ENCODE peak calls at places on chromosomes 3 and 15, in six cellular contexts. One of them, this sample, is unnamed.

GRCh38 chr3:185507883-185508282 is 9.0 kb upstream of the TMEM41A start:
- DNase-seq in CD8-positive, alpha-beta T cell: no peak
- DNase-seq in right lobe of liver: no peak
- DNase-seq in suprapubic skin: no peak
- DNase-seq in psoas muscle: no peak
- DNase-seq in GM23248: no peak
- DNase-seq in this sample: no peak

GRCh38 chr15:74978503-74978902 is 16.9 kb upstream of the SCAMP5 start:
- DNase-seq in CD8-positive, alpha-beta T cell: no peak
- DNase-seq in right lobe of liver: no peak
- DNase-seq in suprapubic skin: no peak
- DNase-seq in psoas muscle: no peak
- DNase-seq in GM23248: peak; percentile 66
- DNase-seq in this sample: no peak

GRCh38 chr3:18667552-18667951 is 242.4 kb upstream of the SATB1 start:
- DNase-seq in CD8-positive, alpha-beta T cell: no peak
- DNase-seq in right lobe of liver: no peak
- DNase-seq in suprapubic skin: no peak
- DNase-seq in psoas muscle: no peak
- DNase-seq in GM23248: no peak
- DNase-seq in this sample: no peak

GRCh38 chr3:183123891-183124290 is 24.6 kb upstream of the MCCC1 start:
- DNase-seq in CD8-positive, alpha-beta T cell: no peak
- DNase-seq in right lobe of liver: no peak
- DNase-seq in suprapubic skin: no peak
- DNase-seq in psoas muscle: no peak
- DNase-seq in GM23248: no peak
- DNase-seq in this sample: no peak

GRCh38 chr3:58120075-58120812 is 90.5 kb downstream of the DNASE1L3 start:
- DNase-seq in CD8-positive, alpha-beta T cell: no peak
- DNase-seq in right lobe of liver: peak; percentile 63
- DNase-seq in suprapubic skin: no peak
- DNase-seq in psoas muscle: no peak
- DNase-seq in GM23248: no peak
- DNase-seq in this sample: peak; percentile 17

GRCh38 chr3:119240101-119240581 is 537 bp downstream of the B4GALT4 start:
- DNase-seq in CD8-positive, alpha-beta T cell: no peak
- DNase-seq in right lobe of liver: peak; percentile 69
- DNase-seq in suprapubic skin: no peak
- DNase-seq in psoas muscle: peak; percentile 21
- DNase-seq in GM23248: peak; percentile 39
- DNase-seq in this sample: no peak

GRCh38 chr15:40229956-40230355 is 8.9 kb upstream of the PAK6 start:
- DNase-seq in CD8-positive, alpha-beta T cell: no peak
- DNase-seq in right lobe of liver: no peak
- DNase-seq in suprapubic skin: no peak
- DNase-seq in psoas muscle: no peak
- DNase-seq in GM23248: no peak
- DNase-seq in this sample: no peak

GRCh38 chr3:64266065-64266874 is 41.0 kb upstream of the PRICKLE2 start:
- DNase-seq in CD8-positive, alpha-beta T cell: no peak
- DNase-seq in right lobe of liver: no peak
- DNase-seq in suprapubic skin: no peak
- DNase-seq in psoas muscle: no peak
- DNase-seq in GM23248: peak; percentile 92
- DNase-seq in this sample: no peak

GRCh38 chr3:133888739-133889340 is 6.8 kb downstream of the RAB6B start:
- DNase-seq in CD8-positive, alpha-beta T cell: no peak
- DNase-seq in right lobe of liver: no peak
- DNase-seq in suprapubic skin: no peak
- DNase-seq in psoas muscle: no peak
- DNase-seq in GM23248: no peak
- DNase-seq in this sample: no peak

GRCh38 chr3:152396867-152397266 is 128.1 kb downstream of the MBNL1 start:
- DNase-seq in CD8-positive, alpha-beta T cell: no peak
- DNase-seq in right lobe of liver: no peak
- DNase-seq in suprapubic skin: no peak
- DNase-seq in psoas muscle: no peak
- DNase-seq in GM23248: peak; percentile 25
- DNase-seq in this sample: no peak

GRCh38 chr15:83694030-83694429 is 40.1 kb downstream of the ADAMTSL3 start:
- DNase-seq in CD8-positive, alpha-beta T cell: no peak
- DNase-seq in right lobe of liver: no peak
- DNase-seq in suprapubic skin: no peak
- DNase-seq in psoas muscle: no peak
- DNase-seq in GM23248: no peak
- DNase-seq in this sample: no peak

GRCh38 chr15:40248006-40248783 is 9.3 kb downstream of the PAK6 start:
- DNase-seq in CD8-positive, alpha-beta T cell: no peak
- DNase-seq in right lobe of liver: no peak
- DNase-seq in suprapubic skin: peak; percentile 56
- DNase-seq in psoas muscle: no peak
- DNase-seq in GM23248: no peak
- DNase-seq in this sample: peak; percentile 68

GRCh38 chr3:32374788-32375595 is 16.7 kb upstream of the CMTM7 start:
- DNase-seq in CD8-positive, alpha-beta T cell: peak; percentile 40
- DNase-seq in right lobe of liver: no peak
- DNase-seq in suprapubic skin: peak; percentile 71
- DNase-seq in psoas muscle: no peak
- DNase-seq in GM23248: peak; percentile 70
- DNase-seq in this sample: no peak

GRCh38 chr3:100777271-100777670 is 68.0 kb downstream of the TFG start:
- DNase-seq in CD8-positive, alpha-beta T cell: no peak
- DNase-seq in right lobe of liver: no peak
- DNase-seq in suprapubic skin: no peak
- DNase-seq in psoas muscle: no peak
- DNase-seq in GM23248: peak; percentile 83
- DNase-seq in this sample: no peak

GRCh38 chr3:192831111-192831644 is 86.5 kb downstream of the MB21D2 start:
- DNase-seq in CD8-positive, alpha-beta T cell: no peak
- DNase-seq in right lobe of liver: no peak
- DNase-seq in suprapubic skin: no peak
- DNase-seq in psoas muscle: no peak
- DNase-seq in GM23248: peak; percentile 95
- DNase-seq in this sample: no peak

GRCh38 chr15:33910741-33911140 is 57.6 kb upstream of the CHRM5 start:
- DNase-seq in CD8-positive, alpha-beta T cell: no peak
- DNase-seq in right lobe of liver: no peak
- DNase-seq in suprapubic skin: no peak
- DNase-seq in psoas muscle: no peak
- DNase-seq in GM23248: peak; percentile 75
- DNase-seq in this sample: no peak

GRCh38 chr15:65312400-65312916 is 8.0 kb downstream of the RNU5B-1 start:
- DNase-seq in CD8-positive, alpha-beta T cell: no peak
- DNase-seq in right lobe of liver: peak; percentile 83
- DNase-seq in suprapubic skin: no peak
- DNase-seq in psoas muscle: no peak
- DNase-seq in GM23248: no peak
- DNase-seq in this sample: no peak

GRCh38 chr3:58336135-58336882 is 3.6 kb downstream of the PXK start:
- DNase-seq in CD8-positive, alpha-beta T cell: no peak
- DNase-seq in right lobe of liver: no peak
- DNase-seq in suprapubic skin: no peak
- DNase-seq in psoas muscle: no peak
- DNase-seq in GM23248: peak; percentile 92
- DNase-seq in this sample: no peak

GRCh38 chr15:47762621-47763020 is 45.3 kb downstream of the SEMA6D start:
- DNase-seq in CD8-positive, alpha-beta T cell: no peak
- DNase-seq in right lobe of liver: no peak
- DNase-seq in suprapubic skin: no peak
- DNase-seq in psoas muscle: no peak
- DNase-seq in GM23248: no peak
- DNase-seq in this sample: no peak

GRCh38 chr3:56219894-56220805 is 248.1 kb downstream of the ERC2 start:
- DNase-seq in CD8-positive, alpha-beta T cell: no peak
- DNase-seq in right lobe of liver: no peak
- DNase-seq in suprapubic skin: no peak
- DNase-seq in psoas muscle: no peak
- DNase-seq in GM23248: no peak
- DNase-seq in this sample: no peak

GRCh38 chr3:71244153-71245051 is 339.1 kb downstream of the FOXP1 start:
- DNase-seq in CD8-positive, alpha-beta T cell: no peak
- DNase-seq in right lobe of liver: no peak
- DNase-seq in suprapubic skin: no peak
- DNase-seq in psoas muscle: peak; percentile 21
- DNase-seq in GM23248: peak; percentile 11
- DNase-seq in this sample: no peak

GRCh38 chr15:79844221-79844620 is 52.6 kb downstream of the MTHFS start:
- DNase-seq in CD8-positive, alpha-beta T cell: no peak
- DNase-seq in right lobe of liver: no peak
- DNase-seq in suprapubic skin: no peak
- DNase-seq in psoas muscle: no peak
- DNase-seq in GM23248: no peak
- DNase-seq in this sample: no peak

GRCh38 chr15:65044724-65045481 is at the start of gene SLC51B:
- DNase-seq in CD8-positive, alpha-beta T cell: no peak
- DNase-seq in right lobe of liver: peak; percentile 86
- DNase-seq in suprapubic skin: no peak
- DNase-seq in psoas muscle: no peak
- DNase-seq in GM23248: no peak
- DNase-seq in this sample: peak; percentile 34

DNA sequence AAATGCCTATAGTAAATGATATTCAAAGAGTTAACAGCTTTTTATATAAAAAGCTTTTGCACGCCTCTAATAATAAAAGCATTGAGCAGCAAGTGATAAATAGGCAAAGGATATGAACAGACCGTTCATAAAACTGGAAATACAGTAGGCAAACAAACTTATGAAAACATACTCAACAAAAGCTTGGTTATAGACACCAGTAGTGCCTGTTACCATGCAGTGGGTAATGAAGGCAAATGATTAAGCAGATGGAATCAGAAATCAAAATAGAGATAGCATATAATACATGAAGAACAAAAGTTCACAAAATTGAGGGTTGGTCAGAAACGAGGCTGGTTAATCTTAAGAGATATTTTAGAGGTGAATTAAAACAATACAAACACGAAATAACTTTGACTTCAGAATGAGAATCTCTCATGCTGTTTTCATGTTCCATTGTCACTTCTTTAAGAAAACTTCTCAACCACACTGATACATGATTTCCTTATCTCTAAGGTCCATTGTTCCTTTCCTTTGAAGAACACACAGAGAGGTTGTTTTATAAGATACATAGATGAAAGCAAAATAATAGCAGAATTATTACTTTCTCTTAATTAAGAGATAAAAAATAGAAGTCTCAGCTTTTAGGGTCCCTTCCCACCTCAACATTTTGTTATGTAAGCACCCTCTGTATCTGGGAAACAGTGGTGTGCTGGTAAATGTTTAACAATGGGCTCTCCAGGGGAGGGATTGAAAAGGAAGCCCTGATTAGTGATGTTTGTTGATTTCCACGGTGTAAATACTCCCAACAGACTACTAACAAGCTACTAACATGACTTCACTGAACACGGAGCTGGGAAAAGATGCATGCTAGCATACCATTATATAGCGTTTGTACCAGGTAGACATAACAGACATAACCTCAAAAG is 12.6 kb downstream of the RASGRP1 start:
- DNase-seq in CD8-positive, alpha-beta T cell: no peak
- DNase-seq in right lobe of liver: no peak
- DNase-seq in suprapubic skin: no peak
- DNase-seq in psoas muscle: no peak
- DNase-seq in GM23248: no peak
- DNase-seq in this sample: no peak
- H3K4me1 ChIP-seq in CD8-positive, alpha-beta T cell: peaks cover 87% of the 10 kb centered on the region
- H3K4me1 ChIP-seq in right lobe of liver: no peaks in the 10 kb centered on the region
- H3K4me1 ChIP-seq in suprapubic skin: no peaks in the 10 kb centered on the region
- H3K4me1 ChIP-seq in psoas muscle: no peaks in the 10 kb centered on the region
- H3K4me1 ChIP-seq in GM23248: peaks cover 43% of the 10 kb centered on the region
- H3K4me1 ChIP-seq in this sample: no peaks in the 10 kb centered on the region

GRCh38 chr3:197956626-197956988 is 3.4 kb upstream of the LMLN start:
- DNase-seq in CD8-positive, alpha-beta T cell: no peak
- DNase-seq in right lobe of liver: no peak
- DNase-seq in suprapubic skin: no peak
- DNase-seq in psoas muscle: no peak
- DNase-seq in GM23248: no peak
- DNase-seq in this sample: no peak

GRCh38 chr3:197958346-197958745 is 1.7 kb upstream of the LMLN start:
- DNase-seq in CD8-positive, alpha-beta T cell: no peak
- DNase-seq in right lobe of liver: no peak
- DNase-seq in suprapubic skin: no peak
- DNase-seq in psoas muscle: no peak
- DNase-seq in GM23248: no peak
- DNase-seq in this sample: no peak

GRCh38 chr3:197959500-197959890 is 522 bp upstream of the LMLN start:
- DNase-seq in CD8-positive, alpha-beta T cell: no peak
- DNase-seq in right lobe of liver: no peak
- DNase-seq in suprapubic skin: no peak
- DNase-seq in psoas muscle: no peak
- DNase-seq in GM23248: no peak
- DNase-seq in this sample: no peak

GRCh38 chr3:197956070-197956469 is 3.9 kb upstream of the LMLN start:
- DNase-seq in CD8-positive, alpha-beta T cell: no peak
- DNase-seq in right lobe of liver: no peak
- DNase-seq in suprapubic skin: no peak
- DNase-seq in psoas muscle: no peak
- DNase-seq in GM23248: no peak
- DNase-seq in this sample: no peak

DNA sequence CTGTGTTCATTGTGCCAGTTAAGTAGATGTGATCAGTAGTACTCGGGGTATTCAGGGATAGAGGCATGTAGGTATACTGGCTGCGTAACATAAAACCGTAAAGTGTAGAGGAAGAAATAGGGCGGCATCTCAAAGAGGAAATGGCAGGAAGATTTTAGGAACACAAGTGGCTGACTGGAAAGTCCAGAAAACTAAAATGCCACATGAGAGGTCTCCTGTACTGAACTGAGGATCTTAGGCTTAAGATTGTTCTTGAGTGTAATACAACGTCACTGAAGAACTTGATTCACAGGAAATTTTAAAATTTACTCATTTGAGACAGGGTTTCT is 2.3 kb upstream of the LMLN start:
- DNase-seq in CD8-positive, alpha-beta T cell: no peak
- DNase-seq in right lobe of liver: no peak
- DNase-seq in suprapubic skin: no peak
- DNase-seq in psoas muscle: no peak
- DNase-seq in GM23248: no peak
- DNase-seq in this sample: no peak
- H3K4me1 ChIP-seq in CD8-positive, alpha-beta T cell: peaks cover 44% of the 10 kb centered on the region
- H3K4me1 ChIP-seq in right lobe of liver: no peaks in the 10 kb centered on the region
- H3K4me1 ChIP-seq in suprapubic skin: peaks cover 51% of the 10 kb centered on the region
- H3K4me1 ChIP-seq in psoas muscle: peaks cover 28% of the 10 kb centered on the region
- H3K4me1 ChIP-seq in GM23248: peaks cover 27% of the 10 kb centered on the region
- H3K4me1 ChIP-seq in this sample: peaks cover 25% of the 10 kb centered on the region

DNA sequence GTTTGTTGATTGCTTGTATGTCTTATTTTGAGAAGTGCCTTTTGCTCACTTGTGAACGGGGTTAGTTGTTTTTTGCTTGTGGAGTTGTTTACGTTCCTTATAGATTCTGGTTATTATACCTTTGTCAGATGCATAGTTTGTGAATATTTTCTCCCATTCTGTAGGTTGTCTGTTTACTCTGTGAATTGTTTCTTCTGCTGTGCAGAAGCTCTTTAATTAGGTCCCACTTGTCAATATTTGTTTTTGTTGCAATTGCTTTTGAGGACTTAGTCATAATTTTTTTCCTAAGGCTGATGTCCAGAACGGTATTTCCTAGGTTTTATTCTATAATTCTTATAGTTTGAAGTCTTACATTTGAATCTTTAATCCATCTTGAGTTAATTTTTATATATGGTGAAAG is 285.3 kb upstream of the GADL1 start:
- DNase-seq in CD8-positive, alpha-beta T cell: no peak
- DNase-seq in right lobe of liver: no peak
- DNase-seq in suprapubic skin: no peak
- DNase-seq in psoas muscle: no peak
- DNase-seq in GM23248: no peak
- DNase-seq in this sample: no peak
- H3K4me1 ChIP-seq in CD8-positive, alpha-beta T cell: no peaks in the 10 kb centered on the region
- H3K4me1 ChIP-seq in right lobe of liver: no peaks in the 10 kb centered on the region
- H3K4me1 ChIP-seq in suprapubic skin: peaks cover 3% of the 10 kb centered on the region
- H3K4me1 ChIP-seq in psoas muscle: no peaks in the 10 kb centered on the region
- H3K4me1 ChIP-seq in GM23248: no peaks in the 10 kb centered on the region
- H3K4me1 ChIP-seq in this sample: no peaks in the 10 kb centered on the region

GRCh38 chr3:149393355-149394165 is 16.1 kb upstream of the TM4SF1 start:
- DNase-seq in CD8-positive, alpha-beta T cell: no peak
- DNase-seq in right lobe of liver: peak; percentile 86
- DNase-seq in suprapubic skin: no peak
- DNase-seq in psoas muscle: peak; percentile 53
- DNase-seq in GM23248: peak; percentile 89
- DNase-seq in this sample: no peak
- H3K4me1 ChIP-seq in CD8-positive, alpha-beta T cell: no peaks in the 10 kb centered on the region
- H3K4me1 ChIP-seq in right lobe of liver: no peaks in the 10 kb centered on the region
- H3K4me1 ChIP-seq in suprapubic skin: peaks cover 24% of the 10 kb centered on the region
- H3K4me1 ChIP-seq in psoas muscle: peaks cover 5% of the 10 kb centered on the region
- H3K4me1 ChIP-seq in GM23248: peaks cover 35% of the 10 kb centered on the region
- H3K4me1 ChIP-seq in this sample: peaks cover 29% of the 10 kb centered on the region

This sample was measured in RWPE2.